ENCODE peak calls at places on chromosomes 16 and 17, in six cellular contexts. X, L, T, Q, Y and W are unnamed samples.

GRCh38 chr17:43994272-43995149 is 9.9 kb upstream of the NAGS start:
- DNase-seq in T (peak), Q (peak), Y (peak), X (peak), L (peak), W (peak)

GRCh38 chr17:78879679-78880186 is 23.3 kb downstream of the CEP295NL start:
- DNase-seq in T (peak), L (peak), Y (no peak), X (no peak), Q (peak), W (no peak)

GRCh38 chr16:79079656-79080420 is 520.7 kb downstream of the MAF start:
- DNase-seq in Y (no peak), Q (no peak), L (no peak), X (no peak), T (no peak), W (no peak)

GRCh38 chr17:14201087-14201486 is 35.6 kb downstream of the CDRT15 start:
- DNase-seq in Q (no peak), Y (peak), X (no peak), T (no peak), L (no peak), W (no peak)

GRCh38 chr16:81397879-81398516 is 46.6 kb upstream of the CMIP start:
- DNase-seq in T (no peak), X (no peak), L (no peak), Y (no peak), Q (peak), W (no peak)

GRCh38 chr17:2343421-2343820 is 6.1 kb downstream of the SGSM2 start:
- DNase-seq in X (no peak), T (no peak), Y (peak), Q (no peak), L (no peak), W (no peak)

GRCh38 chr16:11325404-11326083 is 19.7 kb upstream of the RMI2 start:
- DNase-seq in T (no peak), L (no peak), Y (no peak), X (no peak), Q (no peak), W (no peak)

GRCh38 chr16:49407873-49408565 is 34.4 kb downstream of the C16orf78 start:
- DNase-seq in Q (peak), X (peak), Y (peak), T (peak), L (peak), W (peak)

GRCh38 chr16:30472328-30472942 is at the start of gene ITGAL:
- DNase-seq in Y (no peak), X (no peak), L (peak), Q (peak), T (peak), W (no peak)

GRCh38 chr17:43547189-43547550 is 1.0 kb upstream of the ETV4 start:
- DNase-seq in Q (no peak), X (no peak), L (no peak), T (no peak), Y (no peak), W (no peak)

GRCh38 chr16:20744922-20745440 is 3.4 kb upstream of the THUMPD1 start:
- DNase-seq in Y (no peak), Q (no peak), X (no peak), T (no peak), L (no peak), W (no peak)

GRCh38 chr16:31508706-31509523 is 724 bp upstream of the RUSF1 start:
- DNase-seq in X (no peak), T (peak), Y (peak), Q (no peak), L (no peak), W (no peak)

GRCh38 chr17:50457621-50458020 is 11.1 kb downstream of the CHAD start:
- DNase-seq in Y (no peak), T (no peak), L (no peak), X (no peak), Q (no peak), W (no peak)

GRCh38 chr17:69473801-69474170 is 59.3 kb downstream of the MAP2K6 start:
- DNase-seq in T (no peak), X (no peak), Q (no peak), L (no peak), Y (no peak), W (no peak)

GRCh38 chr16:24689128-24689527 is 40.3 kb upstream of the TNRC6A start:
- DNase-seq in Q (peak), X (peak), Y (peak), T (peak), L (no peak), W (peak)

GRCh38 chr16:5323284-5323683 is 225.7 kb upstream of the EEF2KMT start:
- DNase-seq in Y (peak), L (no peak), Q (no peak), T (no peak), X (no peak), W (no peak)

GRCh38 chr16:23863511-23864422 is 28.0 kb downstream of the PRKCB start:
- DNase-seq in L (no peak), T (peak), Y (no peak), X (no peak), Q (no peak), W (no peak)

GRCh38 chr17:21171970-21172510 is 41.9 kb downstream of the TMEM11 start:
- DNase-seq in T (no peak), Q (no peak), X (no peak), Y (no peak), L (no peak), W (no peak)

GRCh38 chr17:57366558-57367351 is 110.4 kb downstream of the MSI2 start:
- DNase-seq in L (no peak), Y (no peak), X (no peak), Q (no peak), T (no peak), W (no peak)